ENCODE peak calls at places on chromosomes 13 and 19, in four cellular contexts. One of them, this sample, is unnamed.

GRCh38 chr19:3483226-3483628 is at the start of gene SMIM44:
- DNase-seq in K562: no peak
- DNase-seq in HCT116: no peak
- DNase-seq in HepG2: no peak
- DNase-seq in this sample: no peak

GRCh38 chr19:3753631-3754410 is 7.7 kb downstream of the APBA3 start:
- DNase-seq in HCT116: no peak
- DNase-seq in HepG2: no peak
- DNase-seq in K562: no peak
- DNase-seq in this sample: no peak

GRCh38 chr13:41652735-41653361 is 195.5 kb downstream of the RGCC start:
- DNase-seq in K562: peak; percentile 21
- DNase-seq in HepG2: peak; percentile 62
- DNase-seq in HCT116: peak; percentile 23
- DNase-seq in this sample: no peak

GRCh38 chr19:3335431-3336350 is 30.7 kb upstream of the NFIC start:
- DNase-seq in HCT116: no peak
- DNase-seq in K562: no peak
- DNase-seq in HepG2: no peak
- DNase-seq in this sample: no peak

GRCh38 chr13:40605573-40605972 is 60.9 kb downstream of the FOXO1 start:
- DNase-seq in HepG2: no peak
- DNase-seq in K562: no peak
- DNase-seq in HCT116: no peak
- DNase-seq in this sample: no peak

GRCh38 chr19:17389288-17389687 is 4.7 kb downstream of the CCDC194 start:
- DNase-seq in HCT116: no peak
- DNase-seq in K562: no peak
- DNase-seq in HepG2: no peak
- DNase-seq in this sample: no peak

GRCh38 chr19:49890349-49891311 is 6.1 kb downstream of the IL4I1 start:
- DNase-seq in HepG2: no peak
- DNase-seq in HCT116: no peak
- DNase-seq in K562: peak; percentile 86
- DNase-seq in this sample: no peak

GRCh38 chr13:97021241-97021640 is 27.0 kb upstream of the OXGR1 start:
- DNase-seq in K562: no peak
- DNase-seq in HepG2: no peak
- DNase-seq in HCT116: no peak
- DNase-seq in this sample: no peak

GRCh38 chr19:15210323-15210774 is 9.6 kb upstream of the NOTCH3 start:
- DNase-seq in HCT116: no peak
- DNase-seq in HepG2: peak; percentile 25
- DNase-seq in K562: no peak
- DNase-seq in this sample: no peak

GRCh38 chr19:35885225-35885624 is 15.1 kb downstream of the NFKBID start:
- DNase-seq in K562: no peak
- DNase-seq in HepG2: no peak
- DNase-seq in HCT116: no peak
- DNase-seq in this sample: no peak

GRCh38 chr19:19817357-19817756 is 4.2 kb downstream of the ZNF506 start:
- DNase-seq in HepG2: no peak
- DNase-seq in HCT116: no peak
- DNase-seq in K562: no peak
- DNase-seq in this sample: no peak

GRCh38 chr19:1394252-1395193 is 6.8 kb downstream of the GAMT start:
- DNase-seq in HCT116: no peak
- DNase-seq in K562: peak; percentile 58
- DNase-seq in HepG2: no peak
- DNase-seq in this sample: no peak

GRCh38 chr19:1766800-1767352 is 13.6 kb downstream of the ONECUT3 start:
- DNase-seq in K562: peak; percentile 74
- DNase-seq in HepG2: no peak
- DNase-seq in HCT116: no peak
- DNase-seq in this sample: no peak

GRCh38 chr13:101116381-101116780 is 299.9 kb downstream of the NALCN start:
- DNase-seq in HepG2: no peak
- DNase-seq in K562: no peak
- DNase-seq in HCT116: no peak
- DNase-seq in this sample: no peak

GRCh38 chr13:45086484-45086883 is 33.8 kb upstream of the GTF2F2 start:
- DNase-seq in K562: no peak
- DNase-seq in HCT116: no peak
- DNase-seq in HepG2: no peak
- DNase-seq in this sample: no peak

GRCh38 chr19:41531438-41532311 is 44.3 kb upstream of the CEACAM21 start:
- DNase-seq in HCT116: no peak
- DNase-seq in HepG2: no peak
- DNase-seq in K562: peak; percentile 72
- DNase-seq in this sample: no peak

GRCh38 chr19:35090160-35090794 is 25.3 kb upstream of the FXYD3 start:
- DNase-seq in HCT116: peak; percentile 48
- DNase-seq in K562: peak; percentile 79
- DNase-seq in HepG2: peak; percentile 54
- DNase-seq in this sample: peak; percentile 36

GRCh38 chr13:76455960-76456359 is 430.2 kb downstream of the KCTD12 start:
- DNase-seq in K562: no peak
- DNase-seq in HepG2: no peak
- DNase-seq in HCT116: no peak
- DNase-seq in this sample: no peak

GRCh38 chr13:44425041-44425814 is 51.6 kb downstream of the SERP2 start:
- DNase-seq in K562: no peak
- DNase-seq in HepG2: no peak
- DNase-seq in HCT116: no peak
- DNase-seq in this sample: no peak

GRCh38 chr13:110557082-110557481 is 4.4 kb downstream of the RAB20 start:
- DNase-seq in HepG2: no peak
- DNase-seq in HCT116: no peak
- DNase-seq in K562: no peak
- DNase-seq in this sample: no peak

GRCh38 chr19:41709951-41710645 is 1.7 kb downstream of the CEACAM5 start:
- DNase-seq in K562: no peak
- DNase-seq in HepG2: no peak
- DNase-seq in HCT116: no peak
- DNase-seq in this sample: no peak

DNA sequence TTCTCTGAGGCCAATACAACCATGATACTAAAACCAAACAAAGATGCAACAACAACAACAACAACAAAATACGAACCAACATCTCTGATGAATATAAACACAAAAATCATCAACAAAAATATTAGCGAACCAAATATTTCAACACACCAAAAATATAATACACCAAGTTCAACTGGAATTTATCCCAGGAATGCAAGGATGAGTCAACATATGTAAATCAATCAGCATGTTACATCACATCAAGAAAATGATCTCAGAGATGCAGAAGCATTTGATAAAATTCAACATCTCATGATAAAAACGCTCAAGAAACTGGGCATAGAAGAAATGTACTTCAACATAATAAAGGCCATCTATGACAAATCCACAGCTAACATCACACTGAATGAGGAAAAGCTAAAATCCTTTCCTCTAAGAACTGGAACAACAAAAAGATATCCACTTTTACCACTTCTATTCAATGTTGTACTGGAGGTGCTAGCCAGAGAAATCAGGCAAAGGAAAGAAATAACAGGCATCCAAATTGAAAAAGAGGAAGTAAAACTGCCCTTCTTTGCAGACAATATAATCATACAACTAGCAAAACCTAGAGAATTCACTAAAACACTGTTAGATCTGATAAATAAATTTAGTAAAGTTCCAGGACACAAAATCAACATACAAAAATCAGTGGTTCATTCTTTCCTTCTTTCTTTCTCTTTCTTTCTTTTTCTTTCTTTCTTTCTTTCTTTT is 2448.7 kb upstream of the PCDH20 start:
- DNase-seq in HCT116: no peak
- DNase-seq in HepG2: no peak
- DNase-seq in K562: no peak
- DNase-seq in this sample: no peak
- TF ChIP-seq TCF7L2 in HCT116: no peak
- TF ChIP-seq TCF7L2 in HepG2: no peak
- TF ChIP-seq TCF7L2 in K562: no peak
- TF ChIP-seq TCF7L2 in this sample: no peak

GRCh38 chr13:31200636-31200970 is 828 bp downstream of the B3GLCT start:
- DNase-seq in K562: peak; percentile 48
- DNase-seq in HCT116: no peak
- DNase-seq in HepG2: peak; percentile 24
- DNase-seq in this sample: no peak
- TF ChIP-seq TCF7L2 in K562: no peak
- TF ChIP-seq TCF7L2 in HCT116: no peak
- TF ChIP-seq TCF7L2 in HepG2: no peak
- TF ChIP-seq TCF7L2 in this sample: no peak

GRCh38 chr19:12043752-12044422 is 8.4 kb upstream of the ZNF433 start:
- DNase-seq in HCT116: no peak
- DNase-seq in HepG2: no peak
- DNase-seq in K562: no peak
- DNase-seq in this sample: no peak
- TF ChIP-seq TCF7L2 in HCT116: no peak
- TF ChIP-seq TCF7L2 in HepG2: no peak
- TF ChIP-seq TCF7L2 in K562: no peak
- TF ChIP-seq TCF7L2 in this sample: no peak

DNA sequence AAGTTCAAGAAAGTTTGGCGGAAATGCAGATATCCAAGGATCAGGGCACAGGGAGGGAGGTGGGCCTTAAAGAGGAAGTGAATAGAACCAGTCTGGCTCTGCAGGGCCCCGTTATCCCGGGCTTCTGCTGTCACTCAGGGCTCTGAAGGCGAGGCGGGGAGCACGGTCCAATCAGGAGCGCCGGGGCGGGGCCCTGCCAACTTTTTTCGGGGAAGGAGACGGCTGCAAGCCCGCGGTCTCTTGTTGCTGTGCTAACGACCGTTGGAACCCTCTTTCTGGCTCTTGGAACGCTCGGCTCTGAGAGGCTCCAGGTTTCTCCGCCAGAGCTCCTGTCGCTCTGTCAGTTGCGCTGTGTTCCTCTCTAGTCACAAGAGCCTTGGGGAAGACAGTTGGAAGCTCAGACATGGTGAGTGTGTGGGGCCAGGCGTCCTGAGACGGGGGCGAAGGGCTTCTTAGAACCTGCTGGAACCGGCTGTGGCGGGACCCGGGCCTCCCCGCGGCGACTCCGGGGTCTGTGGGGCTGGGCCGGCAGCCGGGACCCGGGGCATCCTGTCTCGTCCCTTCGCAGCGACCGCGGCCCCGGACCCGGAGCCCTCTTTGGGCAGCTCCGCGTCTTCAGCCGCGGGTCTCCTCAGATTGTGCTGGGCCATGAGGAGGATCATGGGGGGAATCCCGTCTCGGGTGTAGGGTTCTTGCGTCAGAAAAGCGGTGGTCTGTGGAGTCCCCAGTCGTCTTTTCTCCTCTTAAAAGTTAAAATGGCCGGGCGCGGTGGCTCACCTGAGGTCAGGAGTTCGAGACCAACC is 27.7 kb downstream of the ZNF844 start:
- DNase-seq in HCT116: no peak
- DNase-seq in K562: peak; percentile 91
- DNase-seq in HepG2: peak; percentile 72
- DNase-seq in this sample: peak; percentile 24
- TF ChIP-seq TCF7L2 in HCT116: no peak
- TF ChIP-seq TCF7L2 in K562: no peak
- TF ChIP-seq TCF7L2 in HepG2: no peak
- TF ChIP-seq TCF7L2 in this sample: no peak

DNA sequence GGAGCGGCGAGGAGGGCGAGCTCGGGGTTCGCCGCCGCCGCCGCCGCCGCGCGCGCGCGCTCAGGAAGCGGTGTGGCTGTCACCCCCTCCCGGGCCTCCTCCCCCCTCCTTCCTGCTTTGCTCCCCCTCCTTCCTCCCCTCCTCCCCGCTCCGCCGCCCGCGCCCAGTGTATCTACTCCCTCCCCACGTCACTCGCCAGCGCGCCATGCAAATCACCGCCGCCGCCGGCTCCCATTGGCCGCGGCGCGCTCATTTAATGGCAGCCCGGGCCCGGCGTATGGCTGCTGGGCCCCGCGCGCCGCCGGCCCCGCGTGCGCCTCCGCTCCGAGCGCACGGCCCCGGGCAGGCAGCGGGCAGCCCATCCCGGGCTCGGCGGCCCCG is 335 bp upstream of the SOX1 start:
- DNase-seq in HCT116: no peak
- DNase-seq in HepG2: no peak
- DNase-seq in K562: no peak
- DNase-seq in this sample: no peak
- TF ChIP-seq TCF7L2 in HCT116: no peak
- TF ChIP-seq TCF7L2 in HepG2: no peak
- TF ChIP-seq TCF7L2 in K562: no peak
- TF ChIP-seq TCF7L2 in this sample: no peak

GRCh38 chr13:112252744-112253590 is 123.2 kb upstream of the SPACA7 start:
- DNase-seq in K562: no peak
- DNase-seq in HCT116: no peak
- DNase-seq in HepG2: no peak
- DNase-seq in this sample: no peak

GRCh38 chr13:112253631-112254030 is 122.5 kb upstream of the SPACA7 start:
- DNase-seq in HCT116: no peak
- DNase-seq in K562: no peak
- DNase-seq in HepG2: no peak
- DNase-seq in this sample: no peak

GRCh38 chr13:112254061-112254818 is 121.9 kb upstream of the SPACA7 start:
- DNase-seq in K562: no peak
- DNase-seq in HepG2: no peak
- DNase-seq in HCT116: no peak
- DNase-seq in this sample: no peak

GRCh38 chr13:112255550-112256120 is 120.5 kb upstream of the SPACA7 start:
- DNase-seq in HepG2: no peak
- DNase-seq in K562: no peak
- DNase-seq in HCT116: no peak
- DNase-seq in this sample: no peak

DNA sequence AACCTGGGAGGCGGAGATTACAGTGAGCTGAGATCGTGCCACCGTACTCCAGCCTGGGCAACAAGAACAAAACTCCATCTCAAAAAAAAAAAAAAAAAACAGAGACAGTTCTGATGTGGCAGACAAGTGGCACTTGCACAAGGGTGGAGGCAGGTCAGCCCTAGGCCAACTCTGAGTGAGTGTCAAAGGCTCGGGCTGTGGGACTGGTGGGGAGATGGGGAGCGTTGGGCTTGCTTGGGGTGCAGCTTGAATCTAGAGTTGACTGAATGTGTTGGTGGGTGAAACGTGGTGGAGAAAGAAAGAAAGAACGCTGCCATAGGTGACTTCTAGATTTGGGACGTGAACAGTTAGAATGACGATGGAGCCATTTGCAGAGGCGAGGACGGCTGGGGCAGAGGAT is 121.3 kb upstream of the SPACA7 start:
- DNase-seq in HepG2: no peak
- DNase-seq in HCT116: no peak
- DNase-seq in K562: no peak
- DNase-seq in this sample: no peak
- TF ChIP-seq TCF7L2 in HepG2: no peak
- TF ChIP-seq TCF7L2 in HCT116: no peak
- TF ChIP-seq TCF7L2 in K562: no peak
- TF ChIP-seq TCF7L2 in this sample: no peak